ENCODE peak calls at places on chromosomes 16 and 17, in six cellular contexts. N is IMR-90, T is H9, F is mesenchymal stem cell, K is H1, A is neuronal stem cell. O is an unnamed sample.

GRCh38 chr17:65522751-65523404 is 38.6 kb downstream of the AXIN2 start:
- DNase-seq in N (no peak), T (peak), F (no peak), K (no peak), A (no peak), O (no peak)

GRCh38 chr16:57795431-57795878 is 6.8 kb downstream of the KIFC3 start:
- DNase-seq in N (peak), T (peak), F (peak), K (no peak), A (no peak), O (peak)

GRCh38 chr16:3907586-3907985 is 27.1 kb upstream of the CREBBP start:
- DNase-seq in N (no peak), T (peak), F (no peak), K (no peak), A (no peak), O (no peak)

GRCh38 chr17:74444406-74444805 is 12.5 kb downstream of the GPRC5C start:
- DNase-seq in N (no peak), T (peak), F (no peak), K (no peak), A (no peak), O (no peak)

GRCh38 chr17:77316651-77317050 is 175.9 kb downstream of the SEC14L1 start:
- DNase-seq in N (no peak), T (no peak), F (no peak), K (no peak), A (no peak), O (no peak)

GRCh38 chr16:25006504-25007055 is 8.6 kb downstream of the ARHGAP17 start:
- DNase-seq in N (peak), T (no peak), F (peak), K (no peak), A (no peak), O (peak)

GRCh38 chr16:69110406-69110805 is 5.0 kb downstream of the HAS3 start:
- DNase-seq in N (no peak), T (no peak), F (no peak), K (no peak), A (no peak), O (no peak)

GRCh38 chr16:9012848-9013507 is 49.3 kb upstream of the USP7 start:
- DNase-seq in N (no peak), T (peak), F (peak), K (peak), A (peak), O (peak)

GRCh38 chr17:39831588-39831987 is 32.5 kb downstream of the IKZF3 start:
- DNase-seq in N (no peak), T (no peak), F (no peak), K (no peak), A (no peak), O (no peak)

GRCh38 chr16:60651351-60651750 is 1384.9 kb downstream of the CDH8 start:
- DNase-seq in N (no peak), T (no peak), F (no peak), K (no peak), A (no peak), O (no peak)

GRCh38 chr17:59725691-59726090 is 18.2 kb downstream of the VMP1 start:
- DNase-seq in N (no peak), T (no peak), F (no peak), K (no peak), A (no peak), O (no peak)

GRCh38 chr17:965311-965989 is 14.1 kb downstream of the NXN start:
- DNase-seq in N (peak), T (no peak), F (peak), K (no peak), A (no peak), O (no peak)

GRCh38 chr17:78132086-78132676 is 1.6 kb downstream of the TMC8 start:
- DNase-seq in N (no peak), T (peak), F (no peak), K (no peak), A (no peak), O (peak)

GRCh38 chr16:79415983-79416641 is 184.4 kb downstream of the MAF start:
- DNase-seq in N (no peak), T (no peak), F (no peak), K (no peak), A (no peak), O (no peak)

GRCh38 chr16:83954577-83955016 is 1.6 kb downstream of the OSGIN1 start:
- DNase-seq in N (peak), T (peak), F (peak), K (no peak), A (no peak), O (peak)

GRCh38 chr17:76987486-76987885 is 119.3 kb downstream of the MGAT5B start:
- DNase-seq in N (no peak), T (no peak), F (no peak), K (no peak), A (no peak), O (no peak)

GRCh38 chr17:74892013-74892841 is 1.2 kb downstream of the FADS6 start:
- DNase-seq in N (no peak), T (no peak), F (no peak), K (no peak), A (no peak), O (peak)

GRCh38 chr16:12271006-12271405 is 294.5 kb downstream of the SNX29 start:
- DNase-seq in N (peak), T (peak), F (peak), K (peak), A (peak), O (peak)

GRCh38 chr16:13332713-13333255 is 431.4 kb downstream of the SHISA9 start:
- DNase-seq in N (no peak), T (peak), F (no peak), K (no peak), A (no peak), O (no peak)

GRCh38 chr16:24758373-24758772 is 28.9 kb downstream of the TNRC6A start:
- DNase-seq in N (peak), T (no peak), F (no peak), K (no peak), A (no peak), O (no peak)

GRCh38 chr16:89827383-89828198 is 684 bp upstream of the SPIRE2 start:
- DNase-seq in N (peak), T (peak), F (peak), K (no peak), A (peak), O (peak)

GRCh38 chr17:43418441-43419374 is 19.9 kb downstream of the ARL4D start:
- DNase-seq in N (peak), T (peak), F (peak), K (no peak), A (no peak), O (peak)

GRCh38 chr16:74752258-74752657 is 22.4 kb downstream of the FA2H start:
- DNase-seq in N (no peak), T (no peak), F (no peak), K (no peak), A (no peak), O (peak)

GRCh38 chr17:7238418-7239090 is 703 bp downstream of the PHF23 start:
- DNase-seq in N (no peak), T (peak), F (no peak), K (no peak), A (no peak), O (no peak)

GRCh38 chr17:47204722-47205418 is 4.3 kb upstream of the MYL4 start:
- DNase-seq in N (peak), T (no peak), F (peak), K (no peak), A (no peak), O (peak)

GRCh38 chr17:47219621-47220475 is 10.7 kb downstream of the MYL4 start:
- DNase-seq in N (no peak), T (no peak), F (no peak), K (no peak), A (no peak), O (no peak)

GRCh38 chr17:33564146-33564545 is 271.1 kb upstream of the ASIC2 start:
- DNase-seq in N (no peak), T (no peak), F (no peak), K (no peak), A (no peak), O (no peak)

GRCh38 chr16:74998481-74999207 is at the start of gene ZNRF1:
- DNase-seq in N (peak), T (peak), F (peak), K (peak), A (peak), O (peak)

GRCh38 chr17:27282054-27282501 is 11.8 kb upstream of the WSB1 start:
- DNase-seq in N (peak), T (no peak), F (no peak), K (no peak), A (no peak), O (peak)

GRCh38 chr16:71263581-71263980 is 25.6 kb downstream of the CMTR2 start:
- DNase-seq in N (no peak), T (no peak), F (no peak), K (no peak), A (no peak), O (no peak)

GRCh38 chr17:42922335-42922734 is 21.7 kb downstream of the G6PC1 start:
- DNase-seq in N (no peak), T (no peak), F (no peak), K (no peak), A (no peak), O (no peak)

GRCh38 chr16:75042423-75043174 is 43.8 kb downstream of the ZNRF1 start:
- DNase-seq in N (no peak), T (no peak), F (no peak), K (no peak), A (no peak), O (no peak)

GRCh38 chr17:48021964-48022363 is 15.6 kb downstream of the COPZ2 start:
- DNase-seq in N (no peak), T (no peak), F (no peak), K (no peak), A (no peak), O (no peak)

GRCh38 chr17:12041316-12041715 is 20.6 kb downstream of the MAP2K4 start:
- DNase-seq in N (peak), T (no peak), F (peak), K (no peak), A (no peak), O (peak)

GRCh38 chr17:9258115-9259020 is 237.1 kb downstream of the NTN1 start:
- DNase-seq in N (no peak), T (no peak), F (no peak), K (no peak), A (no peak), O (peak)

GRCh38 chr17:42878123-42878880 is 22.3 kb upstream of the G6PC1 start:
- DNase-seq in N (no peak), T (peak), F (peak), K (peak), A (peak), O (peak)

GRCh38 chr17:2853111-2853721 is 57.0 kb downstream of the RAP1GAP2 start:
- DNase-seq in N (peak), T (peak), F (peak), K (no peak), A (no peak), O (no peak)
- H4K8ac ChIP-seq in N (peak), T (no peak), F (no peak), K (no peak), A (peak), O (peak)

GRCh38 chr16:31471875-31472558 is at the start of gene TGFB1I1:
- DNase-seq in N (peak), T (peak), F (peak), K (no peak), A (no peak), O (no peak)
- H3K23ac ChIP-seq in N (peak), T (no peak), F (peak), K (no peak), A (peak), O (no peak)

GRCh38 chr17:63419949-63420867 is 25.9 kb downstream of the CYB561 start:
- DNase-seq in N (no peak), T (no peak), F (no peak), K (no peak), A (no peak), O (no peak)
- H2AFZ ChIP-seq in N (no peak), T (no peak), F (no peak), K (no peak), A (no peak), O (no peak)

DNA sequence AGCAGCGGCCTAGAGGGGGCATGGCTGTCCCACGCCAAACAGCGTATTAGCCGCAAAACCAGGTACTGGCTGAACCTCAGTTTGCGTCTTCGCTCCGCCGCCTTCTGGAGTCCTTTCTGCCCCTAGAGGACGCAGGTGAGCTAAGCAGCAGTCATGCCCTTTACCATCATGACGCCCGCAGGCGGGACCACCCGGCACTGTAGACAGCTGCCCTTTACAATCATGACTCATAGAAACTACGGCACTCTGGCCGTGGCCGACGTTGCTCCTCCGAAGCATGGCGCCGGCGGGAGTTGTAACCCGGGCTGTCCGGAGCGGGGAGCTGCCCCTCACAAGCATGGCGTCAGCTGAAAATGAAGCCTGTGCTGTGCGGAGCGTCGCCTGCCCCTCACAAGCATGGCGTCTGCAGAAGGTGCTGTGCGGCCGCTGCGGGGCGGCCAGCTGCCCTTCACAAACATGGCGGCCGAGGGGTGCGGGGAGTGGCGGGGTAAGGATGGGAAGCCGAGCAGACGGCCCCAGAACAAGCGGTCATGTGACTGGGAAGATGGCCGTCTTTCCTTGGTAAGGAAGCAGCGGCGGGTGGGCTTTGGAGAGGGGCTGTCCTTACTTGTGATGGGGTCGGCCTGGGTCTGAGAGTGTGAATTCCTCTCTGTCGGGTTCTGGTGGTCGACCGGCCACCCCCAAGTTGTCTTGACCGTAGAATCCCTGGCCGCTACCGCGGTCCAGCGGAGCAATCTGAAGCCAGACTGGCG is at the start of gene VPS35L:
- DNase-seq in N (peak), T (peak), F (peak), K (peak), A (peak), O (peak)
- H4K8ac ChIP-seq in N (peak), T (no peak), F (peak), K (peak), A (peak), O (peak)

GRCh38 chr17:81917565-81918332 is at the start of gene SIRT7:
- DNase-seq in N (peak), T (peak), F (peak), K (no peak), A (peak), O (peak)
- H3K23ac ChIP-seq in N (peak), T (no peak), F (peak), K (no peak), A (peak), O (no peak)

GRCh38 chr17:50425001-50425681 is 877 bp upstream of the ACSF2 start:
- DNase-seq in N (no peak), T (no peak), F (no peak), K (no peak), A (no peak), O (no peak)
- H2AFZ ChIP-seq in N (peak), T (no peak), F (peak), K (peak), A (peak), O (peak)

GRCh38 chr17:35447494-35447893 is 1.1 kb downstream of the SLFN13 start:
- DNase-seq in N (no peak), T (no peak), F (no peak), K (no peak), A (no peak), O (no peak)
- H4K8ac ChIP-seq in N (no peak), T (no peak), F (no peak), K (no peak), A (no peak), O (no peak)

O was measured in trophoblast cell.